ENCODE peak calls at places on chromosomes 2 and 18, in five cellular contexts. N is HFFc6, K is GM13977, R is AG10803, F is GM20000. V is an unnamed sample.

GRCh38 chr2:216619411-216620393 is 13.5 kb upstream of the IGFBP2 start:
- DNase-seq in N (no peak), K (no peak), R (peak; percentile 43), F (no peak), V (peak; percentile 4)

GRCh38 chr2:97935719-97936161 is 60.0 kb downstream of the TMEM131 start:
- DNase-seq in N (peak; percentile 46), K (no peak), R (peak; percentile 88), F (no peak), V (no peak)

GRCh38 chr2:235034270-235035135 is 82.7 kb downstream of the SH3BP4 start:
- DNase-seq in N (no peak), K (no peak), R (no peak), F (no peak), V (no peak)

GRCh38 chr18:11398625-11399024 is 210.8 kb upstream of the SLC35G4 start:
- DNase-seq in N (no peak), K (no peak), R (no peak), F (no peak), V (no peak)

GRCh38 chr2:197972017-197972416 is 167.6 kb downstream of the PLCL1 start:
- DNase-seq in N (peak; percentile 55), K (no peak), R (peak; percentile 89), F (no peak), V (no peak)

GRCh38 chr2:230412369-230412706 is 3.7 kb upstream of the SP100 start:
- DNase-seq in N (no peak), K (no peak), R (no peak), F (no peak), V (no peak)

GRCh38 chr2:12451726-12452125 is 265.0 kb upstream of the TRIB2 start:
- DNase-seq in N (no peak), K (no peak), R (no peak), F (no peak), V (no peak)

GRCh38 chr2:904243-905024 is 46.2 kb upstream of the SNTG2 start:
- DNase-seq in N (no peak), K (no peak), R (no peak), F (no peak), V (no peak)

GRCh38 chr2:3254438-3254941 is 123.1 kb downstream of the EIPR1 start:
- DNase-seq in N (no peak), K (peak; percentile 69), R (no peak), F (peak; percentile 59), V (no peak)

GRCh38 chr2:55357907-55358306 is 61.7 kb downstream of the CCDC88A start:
- DNase-seq in N (peak; percentile 17), K (no peak), R (peak; percentile 9), F (no peak), V (no peak)

GRCh38 chr2:183034806-183035205 is 3.5 kb downstream of the NCKAP1 start:
- DNase-seq in N (peak; percentile 44), K (no peak), R (peak; percentile 57), F (no peak), V (no peak)

GRCh38 chr2:71339685-71340084 is 8.1 kb downstream of the ZNF638 start:
- DNase-seq in N (no peak), K (no peak), R (no peak), F (no peak), V (no peak)

GRCh38 chr18:47932170-47932569 is 1.7 kb upstream of the SMAD2 start:
- DNase-seq in N (no peak), K (no peak), R (no peak), F (no peak), V (no peak)

GRCh38 chr18:47930086-47930843 is at the start of gene SMAD2:
- DNase-seq in N (peak; percentile 31), K (no peak), R (peak; percentile 70), F (peak; percentile 88), V (peak; percentile 61)

GRCh38 chr18:47932603-47933002 is 2.1 kb upstream of the SMAD2 start:
- DNase-seq in N (no peak), K (no peak), R (no peak), F (no peak), V (no peak)

GRCh38 chr18:47930844-47931706 is 616 bp upstream of the SMAD2 start:
- DNase-seq in N (peak; percentile 92), K (peak; percentile 95), R (peak; percentile 95), F (peak; percentile 97), V (peak; percentile 84)

GRCh38 chr18:47931707-47932103 is 1.2 kb upstream of the SMAD2 start:
- DNase-seq in N (no peak), K (no peak), R (no peak), F (peak; percentile 25), V (peak; percentile 10)
- TF ChIP-seq CTCF in N (no peak), K (peak; percentile 28), R (no peak), F (no peak), V (peak; percentile 25)

GRCh38 chr2:208097801-208098200 is 26.5 kb downstream of the CRYGD start:
- DNase-seq in N (no peak), K (no peak), R (peak; percentile 88), F (no peak), V (no peak)

GRCh38 chr2:208098267-208098666 is 26.1 kb downstream of the CRYGD start:
- DNase-seq in N (no peak), K (no peak), R (no peak), F (no peak), V (no peak)

GRCh38 chr2:208099682-208100081 is 24.6 kb downstream of the CRYGD start:
- DNase-seq in N (no peak), K (no peak), R (no peak), F (no peak), V (no peak)

GRCh38 chr2:208103616-208104015 is 20.7 kb downstream of the CRYGD start:
- DNase-seq in N (no peak), K (no peak), R (no peak), F (no peak), V (no peak)

DNA sequence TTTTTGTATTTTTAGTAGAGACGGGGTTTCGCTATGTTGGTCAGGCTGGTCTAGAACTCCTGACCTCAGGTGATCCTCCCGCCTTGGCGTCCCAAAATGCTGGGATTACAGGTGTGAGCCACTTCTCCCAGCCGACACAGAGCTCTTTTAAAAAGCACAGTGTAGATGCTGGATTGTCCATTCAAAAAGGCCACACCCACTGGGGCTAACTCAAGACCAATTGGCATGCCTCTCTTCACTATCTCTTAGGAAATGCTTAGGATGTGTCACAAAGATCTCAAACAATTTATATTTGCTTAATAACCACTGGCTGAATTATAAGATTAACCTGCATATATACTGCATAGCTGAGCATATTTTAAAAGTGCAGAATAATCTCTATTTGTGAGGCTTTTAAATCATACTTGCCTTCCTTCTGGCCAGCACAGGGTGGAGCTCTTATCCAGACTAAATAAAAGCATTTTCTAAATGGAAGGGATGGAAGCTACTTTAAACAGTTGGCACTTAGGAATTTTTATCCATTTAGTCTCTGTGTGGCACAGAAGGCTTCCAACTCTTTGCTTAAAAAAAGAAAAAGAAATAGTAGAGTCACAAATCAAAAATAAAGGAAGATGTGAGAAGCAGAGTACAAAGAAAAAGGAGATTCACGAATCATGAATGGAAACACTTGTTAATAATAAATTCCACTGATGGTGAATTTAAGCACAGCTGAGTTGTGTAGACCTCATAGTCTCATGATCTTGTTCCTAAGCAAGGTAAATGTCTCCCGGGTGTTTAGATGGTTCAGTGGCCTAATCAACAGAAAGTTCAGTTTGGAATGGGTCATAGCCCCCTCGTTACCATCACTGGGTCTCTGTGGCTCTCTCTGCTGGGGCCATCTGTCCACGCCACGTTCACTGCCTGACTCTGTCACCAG is 22.4 kb downstream of the CRYGD start:
- DNase-seq in N (peak; percentile 20), K (no peak), R (peak; percentile 31), F (no peak), V (no peak)
- TF ChIP-seq CTCF in N (peak; percentile 59), K (peak; percentile 15), R (peak; percentile 34), F (no peak), V (peak; percentile 66)

GRCh38 chr18:27750014-27750413 is 426.9 kb downstream of the CDH2 start:
- DNase-seq in N (peak; percentile 73), K (peak; percentile 11), R (peak; percentile 48), F (peak; percentile 4), V (peak; percentile 53)

GRCh38 chr18:27749189-27749588 is 427.7 kb downstream of the CDH2 start:
- DNase-seq in N (no peak), K (no peak), R (no peak), F (no peak), V (no peak)

GRCh38 chr18:27748336-27748735 is 428.6 kb downstream of the CDH2 start:
- DNase-seq in N (no peak), K (no peak), R (no peak), F (no peak), V (no peak)

GRCh38 chr18:27752944-27753343 is 424.0 kb downstream of the CDH2 start:
- DNase-seq in N (no peak), K (no peak), R (no peak), F (no peak), V (no peak)
- TF ChIP-seq CTCF in N (no peak), K (no peak), R (no peak), F (no peak), V (no peak)

GRCh38 chr18:35128675-35129074 is 87.5 kb downstream of the MAPRE2 start:
- DNase-seq in N (no peak), K (no peak), R (no peak), F (no peak), V (no peak)

GRCh38 chr18:35132284-35132910 is 91.2 kb downstream of the MAPRE2 start:
- DNase-seq in N (no peak), K (no peak), R (peak; percentile 12), F (no peak), V (no peak)

GRCh38 chr18:35127201-35127600 is 86.0 kb downstream of the MAPRE2 start:
- DNase-seq in N (peak; percentile 25), K (no peak), R (no peak), F (no peak), V (no peak)

GRCh38 chr18:35131387-35132283 is 90.4 kb downstream of the MAPRE2 start:
- DNase-seq in N (no peak), K (no peak), R (no peak), F (no peak), V (peak; percentile 20)

DNA sequence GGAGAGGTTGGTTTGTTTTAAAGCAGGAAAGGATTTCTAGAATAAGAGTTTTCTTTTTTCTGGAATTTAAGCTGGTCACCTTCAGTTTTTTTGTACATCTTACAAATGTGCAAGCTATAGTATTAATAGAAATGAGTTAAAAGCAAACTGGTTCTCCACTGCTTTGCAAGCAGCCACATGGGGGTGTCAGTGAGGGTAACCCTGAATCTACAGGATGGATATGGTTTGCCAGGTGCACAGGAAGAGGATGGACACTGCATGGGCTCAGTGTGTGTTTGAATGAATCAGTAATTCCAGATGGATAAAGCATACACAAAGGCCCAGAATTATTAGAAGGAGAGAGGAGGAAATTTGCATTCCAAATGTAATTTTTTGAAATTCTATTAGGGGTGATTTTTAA is 89.0 kb downstream of the MAPRE2 start:
- DNase-seq in N (no peak), K (no peak), R (no peak), F (no peak), V (no peak)
- TF ChIP-seq CTCF in N (no peak), K (no peak), R (no peak), F (no peak), V (no peak)

GRCh38 chr2:168528016-168528415 is 71.9 kb downstream of the CERS6 start:
- DNase-seq in N (no peak), K (no peak), R (peak; percentile 49), F (no peak), V (no peak)

GRCh38 chr2:168529900-168530561 is 74.0 kb downstream of the CERS6 start:
- DNase-seq in N (no peak), K (no peak), R (no peak), F (no peak), V (no peak)

GRCh38 chr2:168529054-168529833 is 73.2 kb downstream of the CERS6 start:
- DNase-seq in N (peak; percentile 10), K (no peak), R (no peak), F (no peak), V (no peak)

GRCh38 chr2:168526641-168527040 is 70.6 kb downstream of the CERS6 start:
- DNase-seq in N (no peak), K (no peak), R (peak; percentile 57), F (no peak), V (no peak)

GRCh38 chr2:168528469-168528868 is 72.4 kb downstream of the CERS6 start:
- DNase-seq in N (peak; percentile 38), K (no peak), R (peak; percentile 81), F (no peak), V (no peak)
- TF ChIP-seq CTCF in N (no peak), K (no peak), R (no peak), F (no peak), V (no peak)

V was measured in neural crest cell.